ENCODE peak calls at places on chromosomes 3 and 15, in six cellular contexts. F is iris pigment epithelial cell; C is EL; L is breast epithelium; A is upper lobe of right lung; I is activated CD4-positive, alpha-beta T cell treated with anti-CD3 and anti-CD28 coated beads, Interleukin-2, amount 10 ng/mL, durations not matched to agents 7 days and 5 days. P is an unnamed sample.

GRCh38 chr3:136042608-136043221 is 77.2 kb downstream of the PPP2R3A start:
- DNase-seq in I (peak; percentile 7), F (peak; percentile 57), C (peak; percentile 67), A (no peak), L (no peak), P (no peak)

GRCh38 chr3:195080571-195081141 is 190.3 kb downstream of the XXYLT1 start:
- DNase-seq in A (no peak), L (peak; percentile 33), I (no peak), C (no peak), F (peak; percentile 13), P (no peak)

GRCh38 chr3:142029052-142029642 is 120.2 kb downstream of the TFDP2 start:
- DNase-seq in L (no peak), A (no peak), I (no peak), F (no peak), C (no peak), P (no peak)

GRCh38 chr3:11282250-11283125 is 10.3 kb downstream of the ATG7 start:
- DNase-seq in A (no peak), L (no peak), C (no peak), F (no peak), I (no peak), P (no peak)

GRCh38 chr15:69014454-69014853 is at the start of gene NOX5:
- DNase-seq in A (no peak), L (no peak), F (no peak), C (peak; percentile 94), I (no peak), P (peak; percentile 36)

GRCh38 chr15:89654847-89655805 is at the start of gene KIF7:
- DNase-seq in F (peak; percentile 49), I (no peak), A (no peak), L (no peak), C (peak; percentile 58), P (no peak)

GRCh38 chr15:70923311-70924080 is 30.9 kb downstream of the LRRC49 start:
- DNase-seq in F (peak; percentile 42), L (no peak), I (no peak), A (no peak), C (peak; percentile 28), P (no peak)

GRCh38 chr3:129620828-129621605 is 14.5 kb upstream of the PLXND1 start:
- DNase-seq in C (no peak), A (peak; percentile 67), L (no peak), I (no peak), F (no peak), P (no peak)

GRCh38 chr3:37861540-37862051 is at the start of gene CTDSPL:
- DNase-seq in A (peak; percentile 78), C (peak; percentile 57), F (peak; percentile 43), I (peak; percentile 24), L (no peak), P (no peak)

GRCh38 chr3:65078748-65079147 is 390.9 kb upstream of the ADAMTS9 start:
- DNase-seq in F (no peak), C (no peak), A (no peak), I (no peak), L (no peak), P (no peak)

GRCh38 chr3:190996376-190996775 is 133.9 kb upstream of the GMNC start:
- DNase-seq in A (no peak), L (no peak), F (no peak), I (no peak), C (peak; percentile 46), P (no peak)

GRCh38 chr3:66138336-66139234 is 82.2 kb upstream of the SLC25A26 start:
- DNase-seq in C (peak; percentile 77), I (peak; percentile 6), F (peak; percentile 66), L (peak; percentile 41), A (no peak), P (no peak)

GRCh38 chr15:80669599-80670273 is 25.4 kb upstream of the ABHD17C start:
- DNase-seq in I (no peak), A (no peak), C (peak; percentile 13), L (no peak), F (no peak), P (no peak)

GRCh38 chr3:139309046-139309660 is 34.7 kb upstream of the MRPS22 start:
- DNase-seq in I (no peak), L (no peak), A (no peak), F (no peak), C (peak; percentile 28), P (no peak)

GRCh38 chr3:49253512-49253911 is 23.5 kb downstream of the C3orf62 start:
- DNase-seq in F (no peak), C (no peak), I (no peak), A (no peak), L (no peak), P (no peak)

GRCh38 chr3:87288486-87288885 is 12.1 kb upstream of the POU1F1 start:
- DNase-seq in C (no peak), I (no peak), A (no peak), F (no peak), L (no peak), P (no peak)

GRCh38 chr3:134057006-134057832 is 27.5 kb upstream of the SLCO2A1 start:
- DNase-seq in L (no peak), I (no peak), F (no peak), C (peak; percentile 36), A (peak; percentile 49), P (no peak)

GRCh38 chr3:169379496-169380121 is 283.9 kb downstream of the MECOM start:
- DNase-seq in C (no peak), L (no peak), I (no peak), A (no peak), F (no peak), P (no peak)

GRCh38 chr15:88029696-88030095 is 226.8 kb downstream of the NTRK3 start:
- DNase-seq in L (no peak), F (no peak), I (no peak), A (no peak), C (peak; percentile 65), P (no peak)

GRCh38 chr15:56232058-56232457 is 11.6 kb downstream of the RFX7 start:
- DNase-seq in L (no peak), F (no peak), C (no peak), A (no peak), I (no peak), P (no peak)

GRCh38 chr3:5304789-5305680 is 117.5 kb downstream of the EDEM1 start:
- DNase-seq in I (peak; percentile 35), F (peak; percentile 52), A (no peak), L (no peak), C (peak; percentile 33), P (no peak)

GRCh38 chr3:69005071-69005816 is 8.2 kb downstream of the EOGT start:
- DNase-seq in F (peak; percentile 30), C (no peak), I (no peak), L (no peak), A (no peak), P (no peak)

GRCh38 chr3:139839659-139840058 is 95.3 kb upstream of the CLSTN2 start:
- DNase-seq in A (no peak), I (no peak), L (no peak), F (no peak), C (no peak), P (no peak)

GRCh38 chr3:161423911-161424522 is 52.7 kb upstream of the SPTSSB start:
- DNase-seq in C (peak; percentile 45), A (no peak), L (no peak), F (peak; percentile 25), I (no peak), P (no peak)

GRCh38 chr3:177300039-177300833 is 103.0 kb upstream of the TBL1XR1 start:
- DNase-seq in I (no peak), A (no peak), F (peak; percentile 78), L (no peak), C (peak; percentile 18), P (no peak)

GRCh38 chr3:158739661-158740060 is 7.4 kb upstream of the RARRES1 start:
- DNase-seq in F (no peak), C (no peak), L (no peak), A (no peak), I (no peak), P (peak; percentile 31)

GRCh38 chr3:3799173-3800075 is at the start of gene LRRN1:
- DNase-seq in F (peak; percentile 10), C (no peak), L (peak; percentile 61), A (peak; percentile 85), I (peak; percentile 31), P (peak; percentile 85)